ENCODE peak calls at places on chromosome 16, in seven cellular contexts. M, U, A, O, N, R and P are unnamed samples.

GRCh38 chr16:51636913-51637743 is 486.1 kb upstream of the SALL1 start:
- DNase-seq in M (no peak), U (peak; percentile 81), A (no peak), O (no peak), N (no peak), R (no peak), P (no peak)

GRCh38 chr16:28910046-28911031 is 14.7 kb downstream of the RABEP2 start:
- DNase-seq in M (no peak), U (peak; percentile 47), A (no peak), O (no peak), N (no peak), R (no peak), P (no peak)

GRCh38 chr16:8375208-8375607 is 215.1 kb downstream of the TMEM114 start:
- DNase-seq in M (no peak), U (no peak), A (no peak), O (no peak), N (no peak), R (no peak), P (no peak)

GRCh38 chr16:49739381-49739780 is 116.5 kb downstream of the ZNF423 start:
- DNase-seq in M (no peak), U (no peak), A (no peak), O (no peak), N (no peak), R (no peak), P (peak; percentile 24)

GRCh38 chr16:50685456-50686058 is 4.4 kb upstream of the SNX20 start:
- DNase-seq in M (no peak), U (no peak), A (no peak), O (no peak), N (no peak), R (no peak), P (no peak)

GRCh38 chr16:20889625-20890275 is 10.4 kb downstream of the DCUN1D3 start:
- DNase-seq in M (no peak), U (no peak), A (no peak), O (no peak), N (no peak), R (no peak), P (no peak)

GRCh38 chr16:54657709-54658102 is 273.0 kb upstream of the IRX5 start:
- DNase-seq in M (no peak), U (no peak), A (no peak), O (no peak), N (no peak), R (no peak), P (no peak)

GRCh38 chr16:20871258-20871657 is 28.9 kb downstream of the DCUN1D3 start:
- DNase-seq in M (no peak), U (no peak), A (no peak), O (no peak), N (no peak), R (no peak), P (no peak)

GRCh38 chr16:21656795-21657768 is 4.7 kb upstream of the IGSF6 start:
- DNase-seq in M (peak; percentile 70), U (peak; percentile 39), A (no peak), O (no peak), N (no peak), R (no peak), P (peak; percentile 45)

GRCh38 chr16:16159662-16160061 is 63.6 kb downstream of the ABCC6 start:
- DNase-seq in M (no peak), U (no peak), A (no peak), O (no peak), N (no peak), R (no peak), P (no peak)

GRCh38 chr16:70568601-70569217 is 45.1 kb downstream of the SF3B3 start:
- DNase-seq in M (peak; percentile 36), U (peak; percentile 93), A (no peak), O (peak; percentile 27), N (no peak), R (no peak), P (peak; percentile 22)

GRCh38 chr16:10514369-10515055 is 65.9 kb downstream of the EMP2 start:
- DNase-seq in M (peak; percentile 76), U (peak; percentile 71), A (peak; percentile 56), O (no peak), N (no peak), R (peak; percentile 38), P (peak; percentile 84)

GRCh38 chr16:26791166-26791565 is 275.6 kb upstream of the C16orf82 start:
- DNase-seq in M (no peak), U (no peak), A (no peak), O (no peak), N (no peak), R (no peak), P (no peak)

GRCh38 chr16:15810411-15810810 is 46.4 kb downstream of the MYH11 start:
- DNase-seq in M (no peak), U (no peak), A (no peak), O (no peak), N (peak; percentile 2), R (no peak), P (no peak)

GRCh38 chr16:56226187-56226586 is 34.9 kb downstream of the GNAO1 start:
- DNase-seq in M (no peak), U (no peak), A (no peak), O (no peak), N (no peak), R (no peak), P (no peak)

GRCh38 chr16:82629441-82630027 is 2.8 kb downstream of the CDH13 start:
- DNase-seq in M (no peak), U (peak; percentile 75), A (no peak), O (no peak), N (no peak), R (no peak), P (no peak)

GRCh38 chr16:80084614-80085013 is 456.2 kb upstream of the DYNLRB2 start:
- DNase-seq in M (peak; percentile 88), U (peak; percentile 77), A (no peak), O (peak; percentile 69), N (no peak), R (no peak), P (peak; percentile 38)

GRCh38 chr16:10736926-10737625 is 6.6 kb upstream of the NUBP1 start:
- DNase-seq in M (peak; percentile 81), U (peak; percentile 48), A (peak; percentile 72), O (peak; percentile 61), N (no peak), R (peak; percentile 68), P (peak; percentile 80)

GRCh38 chr16:66906916-66907836 is 11.5 kb downstream of the CDH16 start:
- DNase-seq in M (no peak), U (no peak), A (no peak), O (no peak), N (peak; percentile 46), R (no peak), P (no peak)

GRCh38 chr16:78894872-78895271 is 705.7 kb downstream of the MAF start:
- DNase-seq in M (no peak), U (no peak), A (no peak), O (no peak), N (no peak), R (no peak), P (no peak)

GRCh38 chr16:49000594-49000993 is 281.0 kb downstream of the CBLN1 start:
- DNase-seq in M (peak; percentile 33), U (no peak), A (no peak), O (no peak), N (no peak), R (no peak), P (no peak)

GRCh38 chr16:70638814-70639792 is 7.3 kb upstream of the IL34 start:
- DNase-seq in M (peak; percentile 71), U (peak; percentile 20), A (no peak), O (no peak), N (no peak), R (no peak), P (no peak)

GRCh38 chr16:85553436-85554113 is 59.5 kb upstream of the GSE1 start:
- DNase-seq in M (peak; percentile 81), U (no peak), A (peak; percentile 69), O (peak; percentile 85), N (peak; percentile 93), R (no peak), P (peak; percentile 92)

DNA sequence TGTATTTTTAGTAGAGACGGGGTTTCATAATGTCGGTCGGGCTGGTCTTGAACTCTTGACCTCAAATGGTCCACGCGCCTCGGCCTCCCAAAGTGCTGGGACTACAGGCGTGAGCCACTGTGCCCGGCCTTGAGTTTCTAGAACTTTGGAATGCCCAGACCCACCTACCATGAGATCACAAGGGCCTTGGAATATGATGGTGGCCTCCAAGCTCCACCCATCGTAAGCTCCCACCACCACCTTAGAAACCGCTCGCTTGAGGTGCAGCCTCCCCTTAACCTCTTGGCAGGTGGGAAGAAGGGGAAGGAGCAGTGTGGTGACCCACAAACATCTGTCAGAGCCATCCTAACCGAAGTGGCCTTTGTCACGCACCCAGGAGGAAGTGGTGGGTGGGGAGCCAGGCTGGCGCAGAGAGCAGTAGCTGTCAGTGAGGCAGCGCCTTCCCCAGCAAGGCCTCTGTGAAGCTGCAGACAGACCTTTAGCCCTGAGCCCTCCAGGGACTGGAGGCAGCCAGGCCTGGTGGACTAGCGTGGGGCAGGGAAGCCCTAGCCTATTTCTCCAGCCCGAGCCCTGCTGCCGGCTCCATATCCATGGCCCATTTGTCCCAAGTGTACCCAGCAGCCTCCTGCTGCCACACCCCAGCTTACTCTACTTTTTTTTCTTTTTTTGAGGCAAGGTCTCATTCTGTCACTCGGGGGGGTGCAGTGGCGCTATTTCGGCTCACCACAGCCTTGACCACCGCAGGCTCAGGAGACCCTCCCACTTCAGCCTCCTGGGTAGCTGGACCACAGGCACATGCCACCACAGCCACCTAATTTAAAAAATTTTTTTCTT is 13.1 kb upstream of the SEPHS2 start:
- DNase-seq in M (no peak), U (no peak), A (peak; percentile 48), O (no peak), N (peak; percentile 94), R (no peak), P (no peak)
- TF ChIP-seq CTCF in M (no peak), U (no peak), A (no peak), O (no peak), N (no peak), R (no peak), P (no peak)

DNA sequence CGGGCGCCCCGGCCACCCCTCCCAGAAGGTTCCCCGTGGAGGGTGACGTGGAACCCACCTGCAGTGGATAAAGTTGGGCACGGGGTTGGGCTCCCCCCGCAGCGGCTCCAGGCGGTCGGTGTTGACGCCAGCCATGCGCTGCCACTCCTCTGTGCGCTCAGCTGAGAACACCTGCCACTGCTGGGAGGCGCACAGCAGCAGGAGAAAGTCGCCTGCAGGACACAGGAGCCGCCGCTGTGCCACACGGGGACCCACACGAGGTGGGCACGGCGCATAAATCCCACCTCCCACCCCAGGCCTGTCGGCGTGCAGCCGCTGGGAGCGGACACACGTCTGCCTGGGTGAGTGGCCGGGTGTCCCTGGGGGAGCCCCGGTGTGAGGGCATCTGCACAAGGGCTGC is 20.7 kb downstream of the CTU2 start:
- DNase-seq in M (no peak), U (no peak), A (no peak), O (no peak), N (no peak), R (no peak), P (no peak)
- H3K36me3 ChIP-seq in M (no peaks in the 10 kb centered on the region), U (peaks cover 49% of the 10 kb centered on the region), A (no peaks in the 10 kb centered on the region), O (peaks cover 5% of the 10 kb centered on the region), N (peaks cover 87% of the 10 kb centered on the region), R (no peaks in the 10 kb centered on the region), P (peaks cover 8% of the 10 kb centered on the region)

GRCh38 chr16:4574919-4575705 is 19.0 kb downstream of the C16orf96 start:
- DNase-seq in M (no peak), U (no peak), A (no peak), O (no peak), N (no peak), R (no peak), P (no peak)
- TF ChIP-seq CTCF in M (no peak), U (no peak), A (no peak), O (no peak), N (no peak), R (no peak), P (no peak)

DNA sequence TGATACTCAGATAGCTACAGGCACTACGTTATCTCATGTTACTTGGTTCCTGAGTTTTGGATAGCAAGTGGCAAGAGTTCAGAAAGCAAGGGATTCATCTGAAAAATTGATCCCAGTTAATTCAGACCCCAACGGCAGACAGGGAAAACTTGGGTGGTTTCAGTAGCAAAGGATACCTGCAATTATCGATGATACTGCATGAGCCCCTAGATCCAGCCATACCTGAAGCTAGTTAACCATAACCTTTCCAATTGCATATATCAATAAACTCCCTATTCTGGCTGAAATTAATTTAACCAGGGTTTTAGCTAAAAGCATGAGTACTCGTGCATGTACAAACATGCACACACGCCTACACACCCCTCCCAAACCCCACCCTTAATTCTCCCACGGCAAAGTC is 4.3 kb downstream of the KNOP1 start:
- DNase-seq in M (no peak), U (no peak), A (no peak), O (no peak), N (no peak), R (no peak), P (no peak)
- H3K36me3 ChIP-seq in M (no peaks in the 10 kb centered on the region), U (peaks cover 24% of the 10 kb centered on the region), A (peaks cover 7% of the 10 kb centered on the region), O (peaks cover 2% of the 10 kb centered on the region), N (peaks cover 63% of the 10 kb centered on the region), R (peaks cover 6% of the 10 kb centered on the region), P (peaks cover 8% of the 10 kb centered on the region)